ENCODE peak calls at places on chromosomes 6 and 20, in four cellular contexts. R, F, X and K are unnamed samples. For H3K36me3 and H3K4me1, the result is how much of the 10 kb centered on the place peaks cover.

GRCh38 chr20:43559147-43559477 is 285 bp downstream of the SGK2 start:
- DNase-seq in R (no peak), F (no peak), X (no peak), K (no peak)

GRCh38 chr6:117655380-117655779 is 19.9 kb upstream of the NUS1 start:
- DNase-seq in R (no peak), F (no peak), X (no peak), K (no peak)

GRCh38 chr6:38639498-38640215 is at the start of gene BTBD9:
- DNase-seq in R (peak), F (peak), X (peak), K (peak)

GRCh38 chr6:33419580-33420492 is at the start of gene SYNGAP1:
- DNase-seq in R (no peak), F (peak), X (peak), K (no peak)

GRCh38 chr20:62322428-62323073 is 19.8 kb downstream of the ADRM1 start:
- DNase-seq in R (no peak), F (no peak), X (no peak), K (no peak)

GRCh38 chr20:6898928-6899327 is 131.4 kb downstream of the BMP2 start:
- DNase-seq in R (no peak), F (no peak), X (no peak), K (no peak)

GRCh38 chr6:162750776-162751175 is 23.0 kb downstream of the PACRG start:
- DNase-seq in R (no peak), F (no peak), X (no peak), K (no peak)

GRCh38 chr6:30156262-30156599 is 4.8 kb downstream of the TRIM10 start:
- DNase-seq in R (peak), F (peak), X (peak), K (peak)

GRCh38 chr20:56439784-56440291 is 27.8 kb downstream of the CASS4 start:
- DNase-seq in R (no peak), F (no peak), X (peak), K (no peak)

GRCh38 chr6:137927777-137928218 is 60.7 kb downstream of the TNFAIP3 start:
- DNase-seq in R (peak), F (peak), X (peak), K (peak)

GRCh38 chr6:11437824-11438459 is 99.6 kb upstream of the TMEM170B start:
- DNase-seq in R (no peak), F (no peak), X (no peak), K (no peak)

GRCh38 chr20:59561228-59561605 is 43.1 kb upstream of the PHACTR3 start:
- DNase-seq in R (no peak), F (no peak), X (no peak), K (no peak)

GRCh38 chr20:2812189-2812588 is 2.6 kb upstream of the C20orf141 start:
- DNase-seq in R (no peak), F (no peak), X (no peak), K (no peak)

GRCh38 chr6:98984102-98984501 is 36.4 kb upstream of the FBXL4 start:
- DNase-seq in R (peak), F (no peak), X (no peak), K (no peak)

GRCh38 chr6:118387921-118388701 is 160.0 kb upstream of the PLN start:
- DNase-seq in R (no peak), F (no peak), X (no peak), K (no peak)

GRCh38 chr20:24318569-24319352 is 150.7 kb upstream of the SYNDIG1 start:
- DNase-seq in R (no peak), F (no peak), X (no peak), K (no peak)

GRCh38 chr6:158770533-158770932 is 48.6 kb downstream of the EZR start:
- DNase-seq in R (no peak), F (no peak), X (no peak), K (no peak)

GRCh38 chr6:3808189-3808588 is 41.0 kb upstream of the FAM50B start:
- DNase-seq in R (no peak), F (no peak), X (no peak), K (no peak)

GRCh38 chr6:81978230-81978629 is 225.7 kb upstream of the TENT5A start:
- DNase-seq in R (no peak), F (no peak), X (no peak), K (no peak)

GRCh38 chr20:56566621-56567020 is 33.6 kb downstream of the FAM209B start:
- DNase-seq in R (no peak), F (no peak), X (no peak), K (no peak)

GRCh38 chr6:32069878-32070515 is 31.8 kb downstream of the CYP21A2 start:
- DNase-seq in R (no peak), F (no peak), X (no peak), K (no peak)

GRCh38 chr20:22807045-22807444 is 222.7 kb upstream of the FOXA2 start:
- DNase-seq in R (no peak), F (no peak), X (no peak), K (no peak)

GRCh38 chr6:33377166-33377565 is 14.5 kb upstream of the KIFC1 start:
- DNase-seq in R (no peak), F (no peak), X (no peak), K (no peak)

GRCh38 chr20:53635189-53635588 is 41.5 kb upstream of the ZNF217 start:
- DNase-seq in R (no peak), F (no peak), X (no peak), K (no peak)

GRCh38 chr6:128557086-128557485 is 36.7 kb upstream of the PTPRK start:
- DNase-seq in R (no peak), F (no peak), X (no peak), K (no peak)

GRCh38 chr20:40284611-40285010 is 404.4 kb downstream of the MAFB start:
- DNase-seq in R (peak), F (no peak), X (no peak), K (no peak)

GRCh38 chr6:1346101-1346500 is 34.2 kb downstream of the FOXQ1 start:
- DNase-seq in R (no peak), F (no peak), X (no peak), K (no peak)

GRCh38 chr6:100988391-100988999 is 107.4 kb upstream of the ASCC3 start:
- DNase-seq in R (no peak), F (no peak), X (no peak), K (no peak)

DNA sequence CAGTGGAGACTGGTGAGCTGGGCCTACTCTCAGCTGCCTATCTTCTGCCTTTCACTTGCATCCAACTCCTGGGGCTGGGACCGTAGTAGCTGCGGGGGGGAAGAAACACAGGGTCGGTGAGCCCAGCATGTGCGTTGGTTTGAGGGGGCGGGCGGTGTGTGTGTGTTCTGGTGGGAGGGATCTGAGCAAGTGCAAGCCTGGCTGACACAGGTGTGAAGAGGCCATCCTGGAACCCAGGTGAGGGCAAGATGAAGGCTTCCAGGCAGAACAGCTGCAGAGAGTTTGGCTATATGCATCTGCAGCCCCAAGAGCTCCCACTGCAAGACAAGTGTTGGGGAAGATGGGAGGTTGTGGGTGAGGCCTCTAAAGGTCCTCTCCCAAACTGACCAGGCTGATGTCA is 30.6 kb downstream of the MOCS1 start:
- DNase-seq in R (no peak), F (peak), X (no peak), K (no peak)
- H3K36me3 ChIP-seq in R (under half), F (under half), X (under half), K (under half)

GRCh38 chr6:132354517-132355167 is 46.6 kb downstream of the MOXD1 start:
- DNase-seq in R (no peak), F (no peak), X (peak), K (no peak)
- H3K4me1 ChIP-seq in R (under half), F (under half), X (under half), K (under half)

DNA sequence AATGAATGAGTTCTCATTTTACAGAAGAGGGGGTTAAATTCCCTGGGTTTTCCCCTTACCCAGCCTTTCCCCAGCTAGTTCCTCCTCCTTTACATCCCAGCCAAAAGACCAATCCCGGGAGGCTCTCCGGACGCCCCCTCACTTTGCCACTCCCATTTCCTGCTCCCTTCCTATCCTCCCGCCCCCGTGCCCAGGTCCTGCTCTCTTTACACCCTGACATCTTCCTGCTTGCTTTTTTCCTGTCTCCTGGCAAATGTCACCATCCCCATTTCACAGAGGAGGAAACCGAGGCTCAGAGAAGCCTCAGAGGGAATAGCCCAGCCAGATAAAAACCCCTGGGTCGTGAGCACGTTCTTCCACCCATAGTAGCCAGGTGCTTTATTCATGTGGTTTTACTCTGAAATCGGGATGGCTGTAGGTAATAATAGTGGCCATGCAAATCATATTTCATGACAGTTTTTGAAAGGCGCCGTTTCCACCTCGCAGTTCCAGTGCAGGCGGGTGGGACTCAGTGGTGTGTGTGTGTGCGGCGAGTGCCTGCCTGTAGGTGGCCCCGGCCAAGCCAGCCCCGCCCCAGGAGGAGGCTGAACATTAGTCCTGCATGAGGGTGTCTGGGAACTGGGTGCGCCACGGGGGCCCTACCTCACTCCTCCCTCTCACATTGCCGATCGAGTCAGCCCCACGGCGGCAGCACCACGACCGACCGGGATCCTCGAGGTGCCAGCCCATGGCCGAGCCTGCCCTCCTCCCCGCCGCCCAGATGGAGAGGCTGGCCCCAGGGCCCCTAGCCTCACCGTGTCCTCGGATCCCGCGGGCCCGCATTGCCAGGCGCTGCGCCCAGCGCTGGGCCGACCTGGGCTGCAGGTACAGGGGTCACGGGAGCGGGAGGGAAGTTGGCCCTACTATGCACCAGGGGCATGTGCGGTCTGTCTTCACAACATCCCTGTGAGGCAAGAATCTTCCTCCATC is at the start of gene ARHGAP40:
- DNase-seq in R (peak), F (no peak), X (no peak), K (no peak)
- H3K4me3 ChIP-seq in R (no peak), F (no peak), X (no peak), K (no peak)

GRCh38 chr20:45111285-45111684 is 3.7 kb downstream of the WFDC5 start:
- DNase-seq in R (no peak), F (no peak), X (no peak), K (no peak)
- H3K36me3 ChIP-seq in R (under half), F (under half), X (under half), K (under half)

GRCh38 chr20:46683939-46684750 is 5.1 kb downstream of the TP53RK start:
- DNase-seq in R (peak), F (peak), X (no peak), K (peak)

GRCh38 chr20:46682063-46682821 is 7.0 kb downstream of the TP53RK start:
- DNase-seq in R (no peak), F (no peak), X (no peak), K (no peak)

GRCh38 chr20:46683068-46683477 is 6.2 kb downstream of the TP53RK start:
- DNase-seq in R (no peak), F (no peak), X (no peak), K (no peak)

GRCh38 chr20:46681032-46681854 is 8.0 kb downstream of the TP53RK start:
- DNase-seq in R (peak), F (peak), X (peak), K (peak)

GRCh38 chr20:46683620-46683938 is 5.7 kb downstream of the TP53RK start:
- DNase-seq in R (no peak), F (peak), X (no peak), K (no peak)
- H3K4me1 ChIP-seq in R (under half), F (under half), X (under half), K (under half)

GRCh38 chr6:164086326-164086887 is 671.9 kb downstream of the QKI start:
- DNase-seq in R (no peak), F (no peak), X (no peak), K (no peak)

GRCh38 chr6:164085086-164085485 is 670.6 kb downstream of the QKI start:
- DNase-seq in R (no peak), F (no peak), X (no peak), K (no peak)

GRCh38 chr6:164087870-164088269 is 673.4 kb downstream of the QKI start:
- DNase-seq in R (no peak), F (no peak), X (no peak), K (no peak)

GRCh38 chr6:164085552-164086325 is 671.2 kb downstream of the QKI start:
- DNase-seq in R (no peak), F (peak), X (peak), K (no peak)
- H3K4me3 ChIP-seq in R (no peak), F (no peak), X (no peak), K (no peak)

DNA sequence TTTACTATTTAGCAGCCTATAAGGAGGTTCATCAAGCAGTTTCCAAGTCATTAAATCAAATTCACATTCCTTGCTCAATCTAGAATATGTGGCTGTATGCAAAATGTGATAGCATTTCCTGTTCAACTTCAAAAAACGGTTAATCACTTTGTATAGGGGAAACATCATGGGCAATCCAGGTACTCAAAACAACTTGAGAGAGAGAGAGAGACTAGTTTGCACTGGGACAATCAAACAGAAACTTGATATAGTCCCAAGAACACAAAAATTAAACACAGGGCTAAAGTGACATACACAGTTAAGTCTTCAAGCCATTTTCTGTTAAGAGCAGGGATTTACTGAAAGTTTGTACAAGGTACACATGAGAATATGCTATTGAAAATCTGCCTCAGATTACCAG is 7.4 kb downstream of the CPNE1 start:
- DNase-seq in R (no peak), F (no peak), X (no peak), K (no peak)
- H3K36me3 ChIP-seq in R (under half), F (under half), X (under half), K (under half)

GRCh38 chr6:166598441-166599138 is 12.1 kb upstream of the RAMACL start:
- DNase-seq in R (peak), F (peak), X (peak), K (no peak)
- H3K4me1 ChIP-seq in R (under half), F (under half), X (under half), K (under half)

DNA sequence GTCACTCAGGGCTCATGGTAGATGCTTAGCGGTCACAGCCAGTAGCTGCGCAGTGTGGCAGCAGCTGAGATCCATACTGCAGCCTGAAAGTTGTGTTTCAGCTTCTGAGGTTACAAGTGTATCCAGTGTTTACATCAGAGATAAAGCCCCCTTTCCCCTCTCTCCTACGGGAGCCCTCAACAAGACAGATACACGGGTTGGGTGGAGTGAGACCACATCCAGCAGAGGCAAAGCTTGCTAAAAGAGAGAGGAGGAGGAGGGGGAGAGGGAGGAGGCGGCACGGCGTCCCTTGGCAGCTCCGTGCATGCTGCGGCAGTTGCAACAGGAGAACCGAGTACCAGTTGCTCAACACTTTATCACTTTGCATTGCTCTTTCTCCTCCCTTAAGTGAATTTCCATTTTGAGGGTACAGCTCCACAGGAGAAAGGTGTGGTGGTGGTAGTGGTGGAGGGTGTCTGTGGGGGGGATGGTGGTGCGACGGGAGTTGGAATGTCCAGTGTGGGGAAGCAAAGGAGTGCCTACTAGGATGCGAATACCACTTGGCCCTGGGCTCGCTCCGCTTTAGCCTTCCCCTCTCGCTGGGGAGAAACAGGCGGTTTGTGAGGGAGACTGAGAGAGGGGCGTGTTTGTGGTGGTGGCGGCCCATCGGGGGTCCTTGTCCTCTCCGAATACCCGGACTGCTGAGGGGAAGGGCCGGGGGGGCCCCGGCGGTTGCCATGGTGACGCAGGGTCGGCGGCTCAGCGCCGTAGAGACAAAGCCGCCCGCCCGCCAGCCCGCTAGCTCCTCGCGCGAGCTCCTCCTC is 405 bp upstream of the RNF182 start:
- DNase-seq in R (no peak), F (peak), X (peak), K (no peak)
- H3K4me3 ChIP-seq in R (no peak), F (peak), X (no peak), K (peak)

GRCh38 chr20:37807491-37807890 is 95.4 kb upstream of the VSTM2L start:
- DNase-seq in R (no peak), F (no peak), X (no peak), K (no peak)
- H3K36me3 ChIP-seq in R (under half), F (under half), X (under half), K (under half)